ENCODE peak calls at places on chromosomes 7 and 10, in six cellular contexts. S, M, P, U, Y and Z are unnamed samples.

GRCh38 chr10:108653466-108653865 is 1269.8 kb downstream of the XPNPEP1 start:
- DNase-seq in S (no peak), M (no peak), P (no peak), U (no peak), Y (no peak), Z (no peak)

GRCh38 chr10:4359003-4359402 is 467.0 kb upstream of the AKR1E2 start:
- DNase-seq in S (no peak), M (no peak), P (no peak), U (no peak), Y (no peak), Z (no peak)

GRCh38 chr7:126993626-126994213 is 259.0 kb downstream of the GRM8 start:
- DNase-seq in S (no peak), M (no peak), P (no peak), U (no peak), Y (no peak), Z (no peak)

GRCh38 chr10:131196176-131196885 is 115.2 kb downstream of the TCERG1L start:
- DNase-seq in S (no peak), M (no peak), P (no peak), U (no peak), Y (no peak), Z (no peak)

GRCh38 chr7:13031481-13031880 is 344.0 kb downstream of the ARL4A start:
- DNase-seq in S (no peak), M (no peak), P (no peak), U (no peak), Y (no peak), Z (no peak)

GRCh38 chr7:60706-61105 is 131.7 kb upstream of the FAM20C start:
- DNase-seq in S (no peak), M (no peak), P (no peak), U (no peak), Y (peak), Z (no peak)

GRCh38 chr7:2729893-2730716 is 42.1 kb downstream of the AMZ1 start:
- DNase-seq in S (no peak), M (peak), P (peak), U (no peak), Y (peak), Z (no peak)

GRCh38 chr10:29304259-29305030 is 15.6 kb downstream of the LYZL1 start:
- DNase-seq in S (no peak), M (peak), P (peak), U (peak), Y (no peak), Z (peak)

GRCh38 chr10:117246997-117247667 is 6.2 kb downstream of the SLC18A2 start:
- DNase-seq in S (no peak), M (no peak), P (no peak), U (no peak), Y (no peak), Z (no peak)

GRCh38 chr10:6553937-6554336 is 26.1 kb downstream of the PRKCQ start:
- DNase-seq in S (no peak), M (no peak), P (no peak), U (no peak), Y (no peak), Z (no peak)

GRCh38 chr10:102310356-102311024 is 65.2 kb downstream of the GBF1 start:
- DNase-seq in S (no peak), M (no peak), P (no peak), U (no peak), Y (no peak), Z (no peak)